ENCODE peak calls at places on chromosomes 13 and 19, in seven cellular contexts. X is body of pancreas, S is adrenal gland, J is stomach, N is thyroid gland, G is tibial nerve, A is lower leg skin. R is an unnamed sample.

GRCh38 chr19:45474191-45474940 is 6.6 kb downstream of the FOSB start:
- DNase-seq in A (no peak), X (no peak), G (no peak), S (no peak), N (no peak), J (no peak), R (no peak)

GRCh38 chr19:7917292-7918061 is 2.7 kb upstream of the SNAPC2 start:
- DNase-seq in J (peak), G (no peak), A (no peak), N (peak), S (no peak), X (peak), R (peak)

GRCh38 chr19:45920458-45920857 is 5.9 kb upstream of the NANOS2 start:
- DNase-seq in X (no peak), N (no peak), S (no peak), J (no peak), A (no peak), G (no peak), R (peak)

GRCh38 chr13:45350152-45350551 is 9.2 kb upstream of the TPT1 start:
- DNase-seq in X (no peak), N (no peak), S (no peak), G (no peak), A (no peak), J (no peak), R (no peak)

GRCh38 chr13:108003626-108004025 is 211.7 kb downstream of the LIG4 start:
- DNase-seq in J (no peak), S (no peak), A (no peak), G (no peak), N (no peak), X (no peak), R (no peak)

GRCh38 chr13:31885994-31886393 is 145.6 kb upstream of the FRY start:
- DNase-seq in G (no peak), N (peak), S (no peak), X (no peak), J (no peak), A (no peak), R (peak)

GRCh38 chr19:50204811-50205675 is 1.6 kb downstream of the MYH14 start:
- DNase-seq in S (no peak), G (no peak), J (peak), N (peak), A (peak), X (peak), R (no peak)

GRCh38 chr19:18422530-18423191 is 3.5 kb downstream of the SSBP4 start:
- DNase-seq in N (no peak), J (no peak), G (no peak), X (peak), A (no peak), S (no peak), R (no peak)

GRCh38 chr13:113526466-113527220 is 36.1 kb upstream of the DCUN1D2 start:
- DNase-seq in N (no peak), J (peak), S (no peak), A (peak), X (no peak), G (no peak), R (no peak)

GRCh38 chr13:34682406-34682805 is 259.7 kb upstream of the NBEA start:
- DNase-seq in X (no peak), N (no peak), G (no peak), S (no peak), A (no peak), J (no peak), R (no peak)

GRCh38 chr19:5907216-5907615 is 2.5 kb downstream of the VMAC start:
- DNase-seq in J (no peak), G (no peak), A (no peak), S (no peak), X (no peak), N (no peak), R (no peak)

GRCh38 chr13:93708323-93709075 is 481.9 kb downstream of the GPC6 start:
- DNase-seq in A (no peak), J (no peak), S (no peak), X (no peak), G (no peak), N (no peak), R (no peak)

GRCh38 chr13:85241045-85241444 is 558.2 kb downstream of the SLITRK6 start:
- DNase-seq in A (no peak), N (peak), X (no peak), G (no peak), J (no peak), S (no peak), R (no peak)

GRCh38 chr19:38904463-38905185 is 4.9 kb downstream of the NFKBIB start:
- DNase-seq in A (no peak), N (no peak), S (no peak), J (no peak), G (no peak), X (no peak), R (no peak)

GRCh38 chr13:36217456-36217855 is 3.1 kb upstream of the SOHLH2 start:
- DNase-seq in X (no peak), N (no peak), A (no peak), J (no peak), G (no peak), S (no peak), R (no peak)

GRCh38 chr13:45811891-45812583 is 39.5 kb downstream of the SIAH3 start:
- DNase-seq in A (no peak), N (no peak), X (no peak), S (no peak), J (no peak), G (no peak), R (no peak)

GRCh38 chr19:57706346-57706745 is 2.7 kb downstream of the ZNF154 start:
- DNase-seq in G (no peak), A (no peak), J (no peak), S (no peak), X (no peak), N (peak), R (no peak)

GRCh38 chr13:48564046-48564445 is 31.2 kb upstream of the RCBTB2 start:
- DNase-seq in A (no peak), S (no peak), J (no peak), G (no peak), N (no peak), X (no peak), R (no peak)

GRCh38 chr13:96958286-96958891 is 35.9 kb downstream of the OXGR1 start:
- DNase-seq in S (peak), N (peak), G (peak), J (peak), X (peak), A (no peak), R (peak)

GRCh38 chr13:111460548-111461444 is 140.4 kb downstream of the TEX29 start:
- DNase-seq in S (no peak), X (peak), A (peak), J (no peak), G (peak), N (peak), R (peak)

GRCh38 chr13:95624020-95624419 is 20.5 kb downstream of the DZIP1 start:
- DNase-seq in A (no peak), N (no peak), J (no peak), X (no peak), G (no peak), S (peak), R (peak)

GRCh38 chr19:42130254-42130573 is 2.0 kb downstream of the POU2F2 start:
- DNase-seq in G (no peak), N (no peak), J (no peak), S (no peak), X (no peak), A (no peak), R (no peak)

GRCh38 chr13:100645382-100645781 is 29.2 kb downstream of the TMTC4 start:
- DNase-seq in X (no peak), S (no peak), N (peak), A (no peak), J (no peak), G (no peak), R (no peak)

GRCh38 chr13:113658836-113659235 is 838 bp upstream of the ATP4B start:
- DNase-seq in N (no peak), X (peak), J (peak), G (no peak), A (peak), S (no peak), R (no peak)

GRCh38 chr19:3656073-3656746 is 29.6 kb upstream of the CACTIN start:
- DNase-seq in A (no peak), J (no peak), G (no peak), N (no peak), X (no peak), S (no peak), R (no peak)

GRCh38 chr13:112443191-112444000 is 67.2 kb downstream of the SPACA7 start:
- DNase-seq in X (peak), G (no peak), A (peak), S (no peak), N (no peak), J (peak), R (peak)

GRCh38 chr19:53224606-53225005 is 30.1 kb downstream of the ZNF677 start:
- DNase-seq in S (no peak), N (no peak), G (no peak), J (no peak), A (no peak), X (no peak), R (no peak)

GRCh38 chr13:77859450-77859849 is 59.2 kb downstream of the EDNRB start:
- DNase-seq in A (no peak), N (no peak), J (no peak), X (no peak), S (no peak), G (peak), R (no peak)

GRCh38 chr13:106710267-106710666 is 142.3 kb upstream of the ARGLU1 start:
- DNase-seq in J (no peak), X (no peak), S (no peak), N (no peak), A (no peak), G (no peak), R (no peak)

GRCh38 chr19:8641908-8642547 is 11.6 kb downstream of the NFILZ start:
- DNase-seq in J (no peak), N (no peak), S (no peak), A (no peak), G (peak), X (no peak), R (peak)

GRCh38 chr13:109782066-109782822 is 4.1 kb downstream of the IRS2 start:
- DNase-seq in N (no peak), X (no peak), J (no peak), G (no peak), S (no peak), A (peak), R (peak)
- TF ChIP-seq POLR2A in N (no peak), X (no peak), J (no peak), G (no peak), S (no peak), A (no peak), R (peak)

GRCh38 chr19:43504426-43505185 is at the start of gene PHLDB3:
- DNase-seq in J (peak), X (peak), G (no peak), N (peak), A (peak), S (peak), R (no peak)

GRCh38 chr19:43501661-43502418 is 2.7 kb downstream of the PHLDB3 start:
- DNase-seq in G (no peak), J (no peak), S (no peak), N (no peak), X (no peak), A (no peak), R (no peak)

GRCh38 chr19:43503501-43504425 is 783 bp downstream of the PHLDB3 start:
- DNase-seq in J (peak), S (peak), X (peak), A (peak), N (peak), G (peak), R (peak)

GRCh38 chr19:43505186-43505456 is 575 bp upstream of the PHLDB3 start:
- DNase-seq in X (no peak), G (no peak), S (no peak), A (no peak), N (no peak), J (no peak), R (no peak)

GRCh38 chr19:43502419-43502976 is 2.0 kb downstream of the PHLDB3 start:
- DNase-seq in X (no peak), G (no peak), J (no peak), A (no peak), S (no peak), N (no peak), R (no peak)
- H3K4me3 ChIP-seq in X (no peak), G (no peak), J (no peak), A (no peak), S (no peak), N (no peak), R (no peak)

DNA sequence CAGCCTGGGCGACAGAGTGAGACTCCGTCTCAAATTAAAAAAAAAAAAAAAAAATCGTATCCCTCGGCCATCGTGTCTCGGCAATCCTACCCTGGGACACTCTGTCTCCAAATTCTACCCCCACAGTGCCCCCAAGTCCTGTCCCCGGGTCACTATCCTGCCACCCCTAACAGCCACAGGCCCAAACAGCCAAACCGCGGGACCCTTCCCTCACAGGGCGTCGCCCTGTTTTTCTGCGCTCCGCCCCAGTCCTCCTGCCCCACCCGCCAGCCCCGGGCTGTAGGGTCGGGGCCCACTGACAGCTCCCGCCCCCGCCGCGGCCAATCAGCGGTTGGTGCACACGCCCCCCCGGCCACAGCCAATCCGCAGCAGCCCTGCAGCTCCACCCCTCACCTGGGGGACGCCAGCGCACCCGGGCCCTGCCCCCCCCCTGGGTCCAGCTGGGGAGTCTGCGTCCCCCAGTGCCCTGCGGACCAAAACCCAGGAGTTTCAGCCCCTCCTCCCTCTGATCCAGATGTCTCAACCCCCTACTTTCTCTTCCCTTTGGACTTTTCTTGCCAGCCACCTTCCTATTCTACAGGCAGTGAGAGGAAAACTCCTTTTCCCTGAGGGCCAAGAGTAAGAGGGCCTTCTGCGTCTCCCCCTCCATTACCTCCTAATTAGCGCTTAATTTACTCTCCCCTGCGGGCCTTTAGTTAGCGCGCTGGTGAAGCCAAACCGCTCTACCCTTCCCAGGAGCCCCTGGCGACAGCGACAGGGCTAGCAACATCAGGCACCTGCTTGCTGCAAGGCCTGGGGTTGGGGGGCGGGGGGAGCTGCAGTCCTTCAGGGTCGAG is 1.5 kb upstream of the BCAT2 start:
- DNase-seq in S (peak), N (peak), A (peak), G (peak), X (peak), J (peak), R (peak)
- TF ChIP-seq POLR2A in S (no peak), N (no peak), A (no peak), G (peak), X (peak), J (peak), R (no peak)

DNA sequence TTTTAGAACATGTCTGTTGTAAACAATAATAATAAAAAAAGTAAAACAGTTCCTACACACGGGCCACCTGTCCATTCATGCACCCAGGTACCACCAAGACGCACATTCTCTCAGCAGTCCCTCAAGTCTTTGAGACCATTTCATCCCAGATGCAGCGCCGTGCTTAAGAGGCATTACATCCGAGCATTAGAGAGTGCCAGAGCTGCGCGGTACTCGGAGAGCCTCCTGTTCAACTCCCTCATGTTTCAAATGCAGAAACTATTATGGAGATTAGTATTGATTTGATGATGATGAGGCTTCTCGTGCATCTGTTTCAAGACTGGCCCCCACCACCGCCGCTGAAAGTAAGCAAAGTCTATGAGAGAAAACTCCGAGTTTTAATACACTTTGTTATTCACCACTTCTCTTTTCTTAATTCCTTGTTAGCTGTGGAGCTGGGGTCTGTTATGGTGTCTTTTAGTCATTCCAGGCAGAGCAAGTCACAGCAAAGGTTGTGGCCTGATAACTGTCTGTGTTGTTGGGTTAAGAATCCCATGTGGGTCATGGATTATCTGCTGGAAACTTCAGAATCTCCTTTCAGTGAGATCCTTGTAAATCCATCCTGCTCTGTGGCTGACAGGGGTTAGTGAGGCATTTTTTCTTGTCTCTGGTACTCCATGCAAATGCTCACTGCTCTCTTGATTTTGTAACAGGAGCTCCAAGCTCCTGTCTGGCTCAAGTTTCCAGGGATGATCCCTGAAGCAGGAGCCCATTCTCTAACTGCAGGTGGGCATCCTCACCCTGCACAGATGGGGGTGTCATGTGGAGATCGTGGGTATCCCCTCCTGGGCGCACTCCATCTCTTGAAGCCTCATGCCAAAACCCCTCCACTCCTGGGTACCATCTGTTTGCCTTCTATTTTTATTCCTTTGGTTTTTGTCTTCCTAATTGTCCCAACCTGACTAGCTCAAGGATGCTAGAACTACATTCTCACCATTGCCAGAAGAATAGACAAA is 74.9 kb upstream of the MTIF3 start:
- DNase-seq in A (no peak), N (no peak), S (no peak), J (no peak), X (no peak), G (no peak), R (no peak)
- H3K4me3 ChIP-seq in A (no peak), N (no peak), S (no peak), J (no peak), X (no peak), G (no peak), R (no peak)

GRCh38 chr19:51571599-51571998 is 516 bp downstream of the ZNF175 start:
- DNase-seq in G (no peak), A (no peak), X (no peak), S (no peak), J (no peak), N (no peak), R (peak)

GRCh38 chr19:51572908-51573307 is 1.8 kb downstream of the ZNF175 start:
- DNase-seq in A (no peak), S (no peak), G (no peak), J (no peak), N (no peak), X (no peak), R (no peak)

GRCh38 chr19:51572415-51572814 is 1.3 kb downstream of the ZNF175 start:
- DNase-seq in S (no peak), J (no peak), N (no peak), X (no peak), G (no peak), A (no peak), R (peak)

GRCh38 chr19:51573331-51573730 is 2.2 kb downstream of the ZNF175 start:
- DNase-seq in G (no peak), A (no peak), X (no peak), J (no peak), S (no peak), N (no peak), R (no peak)

GRCh38 chr19:51570962-51571575 is at the start of gene ZNF175:
- DNase-seq in X (peak), J (peak), N (peak), A (peak), G (peak), S (peak), R (peak)
- TF ChIP-seq POLR2A in X (peak), J (no peak), N (no peak), A (no peak), G (no peak), S (no peak), R (no peak)

DNA sequence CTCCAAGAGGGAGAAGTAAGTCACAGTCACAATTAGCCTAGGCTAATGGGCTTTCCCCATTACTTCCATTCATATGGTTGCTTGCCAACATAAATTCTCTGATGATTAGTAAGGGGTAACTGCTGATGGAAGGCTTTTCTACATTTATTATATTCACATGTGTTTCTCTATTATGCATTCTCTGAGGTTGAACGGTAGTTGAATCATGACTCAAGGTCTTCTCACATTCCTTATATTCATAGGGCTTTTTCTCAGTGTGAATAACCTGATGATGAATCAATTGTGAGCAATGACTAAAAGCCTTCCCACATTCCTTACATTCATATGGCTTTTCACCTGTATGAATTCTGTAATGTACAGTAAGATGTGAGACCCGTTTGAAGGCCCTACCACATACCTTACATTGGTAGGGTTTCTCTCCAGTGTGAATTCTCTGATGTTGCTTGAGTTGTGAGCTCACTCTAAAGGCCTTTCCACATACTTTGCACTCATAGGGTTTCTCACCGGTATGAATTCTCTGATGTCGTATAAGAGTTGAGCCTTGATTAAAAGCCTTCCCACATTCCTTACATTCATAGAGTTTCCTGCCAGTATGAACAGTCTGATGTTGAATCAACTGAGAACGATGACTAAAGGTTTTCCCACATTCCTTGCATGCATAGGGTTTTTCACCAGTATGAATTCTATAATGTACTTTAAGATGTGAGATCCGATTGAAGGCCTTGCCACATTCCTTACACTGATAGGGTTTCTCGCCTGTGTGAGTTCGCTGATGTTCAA is 9.3 kb downstream of the ZNF582 start:
- DNase-seq in J (no peak), N (no peak), A (no peak), S (no peak), X (no peak), G (no peak), R (no peak)
- H3K4me3 ChIP-seq in J (no peak), N (no peak), A (no peak), S (no peak), X (no peak), G (no peak), R (no peak)

GRCh38 chr19:19775891-19776205 is 42.9 kb upstream of the ZNF14 start:
- DNase-seq in J (no peak), N (no peak), X (peak), S (no peak), G (no peak), A (no peak), R (no peak)

GRCh38 chr19:19774354-19775033 is 41.6 kb upstream of the ZNF14 start:
- DNase-seq in A (no peak), J (no peak), S (no peak), G (no peak), N (no peak), X (no peak), R (peak)

GRCh38 chr19:19778666-19779065 is 42.9 kb downstream of the ZNF506 start:
- DNase-seq in N (no peak), J (no peak), S (no peak), G (no peak), A (no peak), X (no peak), R (no peak)

GRCh38 chr19:19777692-19778091 is 43.9 kb downstream of the ZNF506 start:
- DNase-seq in A (no peak), J (no peak), N (no peak), X (no peak), S (no peak), G (no peak), R (no peak)

GRCh38 chr19:19776206-19777008 is 43.5 kb upstream of the ZNF14 start:
- DNase-seq in A (peak), G (peak), J (peak), N (peak), X (peak), S (peak), R (peak)
- TF ChIP-seq POLR2A in A (no peak), G (peak), J (no peak), N (no peak), X (peak), S (no peak), R (peak)